ENCODE peak calls at places on chromosomes 7 and 10, in nine cellular contexts. P is spleen, C is left ventricle myocardium inferior, A is WERI-Rb-1, X is heart left ventricle, I is lower lobe of right lung, Y is endodermal cell, K is cardiac muscle cell, B is fibroblast of lung. M is an unnamed sample. For H3K27me3 and H3K9me3, the result is how much of the 10 kb centered on the place peaks cover.

GRCh38 chr10:24556746-24557742 is 166.6 kb downstream of the ARHGAP21 start:
- DNase-seq in P (no peak), C (no peak), A (peak), X (no peak), I (no peak), Y (peak), K (peak), B (peak), M (no peak)

GRCh38 chr10:49761789-49762565 is at the start of gene OGDHL:
- DNase-seq in P (peak), C (peak), A (peak), X (peak), I (no peak), Y (peak), K (peak), B (peak), M (peak)

GRCh38 chr10:90418869-90419652 is 438.8 kb downstream of the HTR7 start:
- DNase-seq in P (no peak), C (no peak), A (no peak), X (no peak), I (no peak), Y (no peak), K (no peak), B (peak), M (no peak)

GRCh38 chr7:12089951-12090756 is 120.9 kb upstream of the TMEM106B start:
- DNase-seq in P (no peak), C (no peak), A (no peak), X (no peak), I (no peak), Y (no peak), K (peak), B (no peak), M (no peak)

GRCh38 chr7:112282476-112283188 is 76.1 kb downstream of the ZNF277 start:
- DNase-seq in P (no peak), C (no peak), A (no peak), X (no peak), I (no peak), Y (no peak), K (no peak), B (no peak), M (no peak)

GRCh38 chr7:3754488-3755365 is 453.7 kb downstream of the SDK1 start:
- DNase-seq in P (no peak), C (no peak), A (no peak), X (no peak), I (no peak), Y (peak), K (no peak), B (peak), M (no peak)

GRCh38 chr7:112668561-112668960 is 121.6 kb downstream of the TMEM168 start:
- DNase-seq in P (no peak), C (no peak), A (no peak), X (no peak), I (no peak), Y (peak), K (no peak), B (no peak), M (no peak)

GRCh38 chr10:70693619-70694286 is 21.4 kb downstream of the ADAMTS14 start:
- DNase-seq in P (no peak), C (peak), A (no peak), X (peak), I (no peak), Y (no peak), K (no peak), B (peak), M (peak)

GRCh38 chr7:118059209-118059608 is 124.8 kb upstream of the LSM8 start:
- DNase-seq in P (no peak), C (no peak), A (no peak), X (no peak), I (no peak), Y (no peak), K (no peak), B (peak), M (no peak)

GRCh38 chr7:93836111-93836510 is 54.4 kb downstream of the TFPI2 start:
- DNase-seq in P (no peak), C (no peak), A (no peak), X (no peak), I (no peak), Y (no peak), K (no peak), B (peak), M (no peak)

GRCh38 chr7:156474241-156474743 is 166.3 kb upstream of the RNF32 start:
- DNase-seq in P (no peak), C (no peak), A (no peak), X (no peak), I (no peak), Y (peak), K (no peak), B (peak), M (no peak)
- TF ChIP-seq CTCF in P (no peak), C (no peak), A (no peak), X (no peak), I (no peak), Y (no peak), K (no peak), B (no peak), M (no peak)

DNA sequence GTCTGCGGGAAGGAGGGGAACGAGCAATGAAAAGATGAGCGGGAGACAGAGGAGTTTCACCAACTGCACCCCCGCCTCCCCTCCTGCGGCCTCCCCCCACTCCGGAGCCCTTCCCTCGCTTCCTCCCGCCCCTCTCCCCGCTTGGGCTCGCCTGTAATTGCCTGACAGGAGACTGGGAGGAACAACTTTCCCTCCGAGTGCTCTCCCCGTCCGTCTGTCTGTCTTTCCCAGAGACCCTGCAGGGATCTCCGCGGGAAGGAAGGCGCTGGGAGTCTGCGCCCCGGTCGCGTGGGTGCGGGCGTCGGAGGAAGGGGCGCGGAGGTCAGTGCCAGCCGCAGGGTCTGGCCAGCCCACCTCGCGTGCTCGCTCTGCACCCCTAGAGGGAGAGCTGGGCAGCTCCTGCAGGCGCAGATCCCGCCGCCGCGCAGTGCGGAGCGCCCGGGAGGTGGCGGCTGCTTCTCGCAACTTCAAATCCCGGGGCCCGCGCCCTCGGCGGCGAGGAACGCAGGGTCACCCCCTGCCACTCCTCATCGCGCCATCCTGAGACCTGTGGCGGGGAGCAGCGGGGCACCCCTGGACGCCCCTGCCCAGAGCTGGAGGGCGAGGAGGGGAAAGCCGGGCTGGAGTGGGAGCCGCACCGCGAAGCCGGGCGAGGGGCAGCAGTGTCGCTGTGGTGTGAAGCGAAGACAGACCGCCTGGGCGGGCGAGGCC is 527 bp upstream of the NRP1 start:
- DNase-seq in P (peak), C (peak), A (peak), X (peak), I (peak), Y (peak), K (peak), B (peak), M (peak)
- H3K27me3 ChIP-seq in P (under half), C (under half), A (under half), X (under half), I (under half), Y (under half), K (under half), B (under half), M (under half)

DNA sequence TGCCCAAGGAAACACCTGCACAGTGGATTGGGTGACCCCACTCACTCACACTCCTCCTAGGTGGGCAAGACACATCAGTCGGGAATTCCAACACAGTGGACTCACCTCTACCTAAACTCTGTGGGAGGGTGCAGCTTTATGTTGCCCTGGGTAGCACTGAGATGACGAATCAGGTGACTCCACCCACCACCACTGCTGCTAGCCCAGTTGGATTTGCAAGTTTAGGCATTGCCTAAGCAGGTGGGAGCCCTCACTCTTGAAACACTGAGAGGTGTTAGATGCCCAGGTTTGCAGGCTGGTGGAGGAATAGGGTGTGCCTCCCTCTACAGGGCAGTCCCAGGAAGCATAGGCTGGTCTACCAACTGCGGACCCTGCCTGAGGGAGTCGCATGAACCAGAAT is 708.9 kb downstream of the POM121L12 start:
- DNase-seq in P (no peak), C (no peak), A (no peak), X (no peak), I (no peak), Y (peak), K (no peak), B (no peak), M (no peak)
- H3K9me3 ChIP-seq in P (half or more), C (under half), A (under half), X (under half), I (under half), Y (under half), K (under half), B (under half), M (under half)

GRCh38 chr10:96690755-96691730 is 29.3 kb downstream of the PIK3AP1 start:
- DNase-seq in P (no peak), C (no peak), A (no peak), X (no peak), I (no peak), Y (no peak), K (no peak), B (no peak), M (no peak)
- TF ChIP-seq CTCF in P (no peak), C (no peak), A (no peak), X (no peak), I (no peak), Y (no peak), K (no peak), B (no peak), M (no peak)

GRCh38 chr10:100826661-100826982 is 81.2 kb downstream of the PAX2 start:
- DNase-seq in P (no peak), C (no peak), A (no peak), X (no peak), I (no peak), Y (no peak), K (no peak), B (no peak), M (no peak)
- H3K27me3 ChIP-seq in P (half or more), C (half or more), A (half or more), X (half or more), I (half or more), Y (half or more), K (half or more), B (half or more), M (under half)

GRCh38 chr7:7209412-7210050 is 27.2 kb downstream of the C1GALT1 start:
- DNase-seq in P (no peak), C (no peak), A (no peak), X (no peak), I (no peak), Y (peak), K (no peak), B (no peak), M (no peak)
- H3K9me3 ChIP-seq in P (under half), C (under half), A (under half), X (under half), I (under half), Y (under half), K (under half), B (under half), M (under half)

DNA sequence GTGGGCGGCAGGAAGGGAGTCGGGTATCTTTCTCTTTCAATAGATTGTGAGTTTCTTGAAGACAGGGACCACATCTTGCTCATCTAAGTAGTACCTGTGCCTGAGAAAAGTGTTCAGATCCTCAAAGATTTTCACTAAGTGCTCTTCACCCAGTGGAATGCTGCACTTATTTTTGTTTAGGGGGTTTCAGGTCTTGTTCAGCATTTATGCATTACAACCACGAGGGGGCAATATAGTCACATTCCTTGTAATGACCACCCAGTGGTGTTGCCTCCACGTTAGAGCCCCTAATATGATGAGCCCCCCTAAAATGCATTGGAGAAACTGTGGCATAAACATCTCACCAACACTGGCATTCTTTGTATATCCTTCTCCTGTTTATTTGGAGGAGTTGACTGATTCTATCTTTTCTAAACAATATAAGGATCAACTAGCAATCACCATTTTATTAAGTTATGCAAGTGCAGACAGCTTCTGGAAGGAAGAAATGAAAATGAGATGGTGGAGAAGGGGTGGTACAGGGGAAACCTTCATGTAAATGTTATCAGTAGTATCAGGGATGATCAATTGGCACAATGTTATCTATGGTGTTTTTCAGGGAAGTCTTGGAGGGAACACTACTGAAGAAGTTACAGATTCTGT is 3.1 kb upstream of the PAPSS2 start:
- DNase-seq in P (no peak), C (no peak), A (no peak), X (no peak), I (no peak), Y (peak), K (peak), B (peak), M (no peak)
- TF ChIP-seq CTCF in P (peak), C (peak), A (peak), X (peak), I (peak), Y (peak), K (peak), B (peak), M (peak)

M was measured in right lobe of liver.